ENCODE peak calls at places on chromosomes 3 and 15, in seven cellular contexts. One of them, this sample, is unnamed.

GRCh38 chr3:46930945-46931403 is 45.6 kb downstream of the CCDC12 start:
- DNase-seq in trophoblast cell: peak; percentile 34
- DNase-seq in ureter: no peak
- DNase-seq in endodermal cell: no peak
- DNase-seq in osteocyte: no peak
- DNase-seq in upper lobe of right lung: peak; percentile 71
- DNase-seq in ELR: no peak
- DNase-seq in this sample: no peak

GRCh38 chr3:15458212-15458780 is 30.9 kb downstream of the EAF1 start:
- DNase-seq in trophoblast cell: peak; percentile 80
- DNase-seq in ureter: no peak
- DNase-seq in endodermal cell: no peak
- DNase-seq in osteocyte: no peak
- DNase-seq in upper lobe of right lung: no peak
- DNase-seq in ELR: no peak
- DNase-seq in this sample: no peak

GRCh38 chr15:48924528-48925393 is 39.0 kb downstream of the SHC4 start:
- DNase-seq in trophoblast cell: no peak
- DNase-seq in ureter: no peak
- DNase-seq in endodermal cell: no peak
- DNase-seq in osteocyte: no peak
- DNase-seq in upper lobe of right lung: no peak
- DNase-seq in ELR: no peak
- DNase-seq in this sample: no peak

GRCh38 chr15:79929412-79929811 is 32.6 kb upstream of the MTHFS start:
- DNase-seq in trophoblast cell: no peak
- DNase-seq in ureter: no peak
- DNase-seq in endodermal cell: no peak
- DNase-seq in osteocyte: no peak
- DNase-seq in upper lobe of right lung: no peak
- DNase-seq in ELR: no peak
- DNase-seq in this sample: no peak

GRCh38 chr3:131547585-131547984 is 44.8 kb upstream of the MRPL3 start:
- DNase-seq in trophoblast cell: no peak
- DNase-seq in ureter: no peak
- DNase-seq in endodermal cell: no peak
- DNase-seq in osteocyte: no peak
- DNase-seq in upper lobe of right lung: no peak
- DNase-seq in ELR: no peak
- DNase-seq in this sample: no peak

GRCh38 chr3:104396974-104397669 is 969.6 kb upstream of the ALCAM start:
- DNase-seq in trophoblast cell: no peak
- DNase-seq in ureter: no peak
- DNase-seq in endodermal cell: no peak
- DNase-seq in osteocyte: no peak
- DNase-seq in upper lobe of right lung: no peak
- DNase-seq in ELR: no peak
- DNase-seq in this sample: no peak

GRCh38 chr15:69665641-69666091 is 213.0 kb downstream of the RPLP1 start:
- DNase-seq in trophoblast cell: peak; percentile 91
- DNase-seq in ureter: no peak
- DNase-seq in endodermal cell: peak; percentile 64
- DNase-seq in osteocyte: no peak
- DNase-seq in upper lobe of right lung: no peak
- DNase-seq in ELR: no peak
- DNase-seq in this sample: no peak

GRCh38 chr3:88219138-88219792 is 69.5 kb downstream of the C3orf38 start:
- DNase-seq in trophoblast cell: peak; percentile 56
- DNase-seq in ureter: no peak
- DNase-seq in endodermal cell: peak; percentile 86
- DNase-seq in osteocyte: no peak
- DNase-seq in upper lobe of right lung: no peak
- DNase-seq in ELR: peak; percentile 52
- DNase-seq in this sample: no peak

GRCh38 chr3:7074217-7074616 is 213.3 kb downstream of the GRM7 start:
- DNase-seq in trophoblast cell: no peak
- DNase-seq in ureter: no peak
- DNase-seq in endodermal cell: no peak
- DNase-seq in osteocyte: no peak
- DNase-seq in upper lobe of right lung: no peak
- DNase-seq in ELR: no peak
- DNase-seq in this sample: no peak

GRCh38 chr15:75327005-75327404 is 8.9 kb upstream of the COMMD4 start:
- DNase-seq in trophoblast cell: no peak
- DNase-seq in ureter: no peak
- DNase-seq in endodermal cell: peak; percentile 56
- DNase-seq in osteocyte: no peak
- DNase-seq in upper lobe of right lung: no peak
- DNase-seq in ELR: no peak
- DNase-seq in this sample: no peak

GRCh38 chr15:34367128-34368081 is at the start of gene LPCAT4:
- DNase-seq in trophoblast cell: peak; percentile 90
- DNase-seq in ureter: peak; percentile 92
- DNase-seq in endodermal cell: peak; percentile 93
- DNase-seq in osteocyte: peak; percentile 96
- DNase-seq in upper lobe of right lung: peak; percentile 95
- DNase-seq in ELR: peak; percentile 90
- DNase-seq in this sample: peak; percentile 92

GRCh38 chr3:152299243-152299976 is 30.7 kb downstream of the MBNL1 start:
- DNase-seq in trophoblast cell: no peak
- DNase-seq in ureter: no peak
- DNase-seq in endodermal cell: no peak
- DNase-seq in osteocyte: no peak
- DNase-seq in upper lobe of right lung: no peak
- DNase-seq in ELR: no peak
- DNase-seq in this sample: no peak

GRCh38 chr3:13282528-13282985 is 137.6 kb downstream of the NUP210 start:
- DNase-seq in trophoblast cell: peak; percentile 42
- DNase-seq in ureter: no peak
- DNase-seq in endodermal cell: peak; percentile 81
- DNase-seq in osteocyte: no peak
- DNase-seq in upper lobe of right lung: no peak
- DNase-seq in ELR: no peak
- DNase-seq in this sample: no peak

GRCh38 chr3:28836199-28836598 is 444.7 kb upstream of the RBMS3 start:
- DNase-seq in trophoblast cell: peak; percentile 17
- DNase-seq in ureter: no peak
- DNase-seq in endodermal cell: no peak
- DNase-seq in osteocyte: no peak
- DNase-seq in upper lobe of right lung: no peak
- DNase-seq in ELR: peak; percentile 69
- DNase-seq in this sample: no peak